ENCODE peak calls at places on chromosomes 1 and 21, in seven cellular contexts. R is hepatocyte, A is kidney epithelial cell, U is fibroblast of the aortic adventitia, E is Caco-2, V is transverse colon, K is OCI-LY7. F is an unnamed sample.

GRCh38 chr1:40092811-40093617 is 4.0 kb downstream of the PPT1 start:
- DNase-seq in R (no peak), A (no peak), U (no peak), E (no peak), V (no peak), K (no peak), F (no peak)

GRCh38 chr1:101379037-101379436 is 142.2 kb downstream of the S1PR1 start:
- DNase-seq in R (no peak), A (no peak), U (no peak), E (no peak), V (no peak), K (no peak), F (no peak)

GRCh38 chr1:158053276-158053675 is 59.8 kb downstream of the KIRREL1 start:
- DNase-seq in R (no peak), A (no peak), U (no peak), E (no peak), V (no peak), K (no peak), F (no peak)

GRCh38 chr1:102970496-102971078 is 137.7 kb downstream of the COL11A1 start:
- DNase-seq in R (peak), A (peak), U (peak), E (peak), V (no peak), K (peak), F (peak)

GRCh38 chr1:241706967-241707366 is 54.9 kb downstream of the WDR64 start:
- DNase-seq in R (no peak), A (peak), U (peak), E (no peak), V (no peak), K (no peak), F (no peak)

GRCh38 chr1:78755986-78756385 is 106.4 kb downstream of the IFI44 start:
- DNase-seq in R (no peak), A (no peak), U (no peak), E (no peak), V (no peak), K (no peak), F (no peak)

GRCh38 chr1:35883681-35884155 is 709 bp downstream of the AGO1 start:
- DNase-seq in R (peak), A (no peak), U (peak), E (peak), V (peak), K (peak), F (no peak)

GRCh38 chr1:98903726-98904125 is 100.9 kb downstream of the PLPPR5 start:
- DNase-seq in R (no peak), A (no peak), U (no peak), E (no peak), V (no peak), K (no peak), F (no peak)

GRCh38 chr1:163071381-163072255 is 2.5 kb downstream of the RGS4 start:
- DNase-seq in R (peak), A (peak), U (peak), E (peak), V (peak), K (peak), F (no peak)

GRCh38 chr1:99737016-99737415 is 29.4 kb downstream of the FRRS1 start:
- DNase-seq in R (peak), A (peak), U (peak), E (peak), V (peak), K (peak), F (peak)

GRCh38 chr1:8590696-8591351 is 226.6 kb downstream of the RERE start:
- DNase-seq in R (no peak), A (no peak), U (peak), E (no peak), V (no peak), K (no peak), F (no peak)
- H3K4me3 ChIP-seq in R (no peak), A (no peak), U (no peak), E (no peak), V (no peak), K (no peak), F (no peak)

DNA sequence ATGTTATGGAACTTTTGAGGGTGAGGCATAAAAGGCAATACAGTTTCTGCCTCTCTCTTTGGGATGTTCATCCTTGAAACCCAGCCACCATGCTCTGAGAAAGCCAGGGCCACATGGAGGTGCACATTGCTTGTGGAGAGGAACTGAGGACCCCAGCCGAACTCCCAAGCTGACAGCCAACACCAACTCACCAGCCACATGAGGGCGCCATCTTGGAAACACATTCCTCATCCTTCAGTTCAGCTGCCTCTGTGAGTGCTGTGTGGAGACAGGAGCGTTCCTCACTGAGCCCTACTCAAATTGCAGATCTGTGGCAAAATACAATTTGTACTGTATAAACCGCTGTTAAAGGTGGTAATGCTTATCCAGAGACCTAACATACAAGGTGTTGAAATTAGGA is 137.5 kb downstream of the GABPA start:
- DNase-seq in R (no peak), A (no peak), U (no peak), E (no peak), V (no peak), K (no peak), F (no peak)
- TF ChIP-seq CTCF in R (no peak), A (no peak), U (no peak), E (no peak), V (no peak), K (peak), F (no peak)

DNA sequence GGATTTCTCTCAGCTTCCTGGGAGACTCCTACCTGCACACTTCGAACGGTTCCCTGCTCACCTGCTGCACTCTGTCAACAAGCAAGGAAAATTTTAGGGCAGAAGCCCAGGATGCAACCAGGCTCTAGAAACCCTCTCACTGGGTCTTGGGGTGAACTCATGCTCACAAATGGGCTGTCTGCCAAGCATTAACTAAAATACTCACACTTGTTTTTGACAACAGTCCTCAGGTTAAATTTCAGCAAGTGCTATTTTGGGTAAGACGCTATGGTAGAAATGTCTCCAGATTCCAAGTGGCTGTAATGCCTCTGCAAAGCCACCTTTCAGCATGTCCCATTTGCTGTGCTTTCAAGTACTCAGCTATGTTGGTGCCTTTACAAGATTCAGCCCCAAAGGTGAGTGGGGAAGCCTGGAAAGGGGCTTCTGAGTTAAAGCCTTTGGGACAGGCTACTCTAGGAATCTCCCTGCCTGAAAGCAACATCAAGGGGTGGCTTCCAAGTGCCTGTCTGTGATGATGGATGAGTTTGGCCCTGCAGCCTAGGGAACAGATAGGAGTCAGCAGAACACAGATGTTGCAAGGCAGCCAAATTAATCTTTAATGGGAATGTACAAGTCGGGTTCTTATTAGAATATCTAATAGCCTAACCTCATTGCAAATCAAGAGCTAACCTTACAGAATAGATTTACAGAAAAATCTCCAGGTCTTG is 211.9 kb upstream of the SPAG17 start:
- DNase-seq in R (no peak), A (no peak), U (peak), E (no peak), V (no peak), K (no peak), F (no peak)
- H3K4me3 ChIP-seq in R (no peak), A (no peak), U (no peak), E (no peak), V (no peak), K (no peak), F (no peak)

GRCh38 chr1:228289239-228289849 is 81.5 kb downstream of the OBSCN start:
- DNase-seq in R (no peak), A (no peak), U (no peak), E (no peak), V (no peak), K (no peak), F (no peak)

GRCh38 chr1:228292609-228292911 is 84.7 kb downstream of the OBSCN start:
- DNase-seq in R (no peak), A (no peak), U (no peak), E (no peak), V (no peak), K (no peak), F (no peak)

GRCh38 chr1:228288536-228289238 is 80.8 kb downstream of the OBSCN start:
- DNase-seq in R (no peak), A (no peak), U (no peak), E (no peak), V (no peak), K (no peak), F (no peak)

GRCh38 chr1:228291906-228292608 is 84.2 kb downstream of the OBSCN start:
- DNase-seq in R (no peak), A (no peak), U (no peak), E (no peak), V (no peak), K (no peak), F (no peak)

DNA sequence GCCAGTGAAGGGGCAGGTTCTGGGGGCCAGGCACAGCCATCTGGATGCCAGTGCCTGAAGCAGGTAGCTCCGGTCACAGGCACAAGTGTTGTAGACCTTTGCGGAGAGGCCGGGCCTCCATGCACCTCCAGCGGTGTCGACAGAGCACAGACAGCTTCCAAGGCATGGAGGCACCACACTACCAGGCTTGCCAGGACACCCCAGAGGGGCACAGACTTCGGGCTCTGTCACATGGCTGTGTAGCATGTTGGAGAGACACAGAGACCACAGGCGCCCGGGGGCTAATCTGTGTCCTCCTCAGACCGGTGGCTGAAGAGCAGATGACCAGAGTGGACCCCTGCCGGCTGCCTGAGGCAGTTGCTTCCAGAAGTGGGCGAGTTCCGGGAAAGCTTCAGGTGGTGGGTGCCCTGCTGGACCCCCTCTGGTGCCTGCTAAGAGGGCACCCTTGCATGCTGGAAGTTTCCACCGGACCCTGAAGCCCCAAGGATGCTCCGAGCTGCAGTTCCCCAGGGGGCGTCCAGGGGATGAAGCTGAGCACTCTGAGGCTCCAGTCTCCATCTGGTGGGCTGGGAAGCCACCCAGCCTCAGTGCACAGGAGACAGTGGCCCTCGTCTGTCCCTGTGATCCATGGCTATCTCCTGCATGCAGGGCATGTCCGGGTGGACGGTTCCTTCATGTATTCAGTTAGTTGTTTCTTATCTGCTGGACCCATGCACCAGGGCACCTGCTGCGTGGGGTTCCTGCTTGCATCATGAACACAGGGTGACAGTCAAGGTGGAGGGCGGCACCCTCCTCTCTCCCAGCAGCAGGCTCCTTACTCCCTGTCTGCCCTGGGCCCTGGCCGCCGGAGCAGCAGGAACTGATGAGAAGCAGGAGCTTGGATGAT is 82.4 kb downstream of the OBSCN start:
- DNase-seq in R (no peak), A (no peak), U (no peak), E (no peak), V (no peak), K (no peak), F (no peak)
- TF ChIP-seq CTCF in R (no peak), A (no peak), U (no peak), E (no peak), V (no peak), K (no peak), F (no peak)

GRCh38 chr1:6246497-6247295 is 2.7 kb downstream of the HES3 start:
- DNase-seq in R (peak), A (no peak), U (peak), E (peak), V (peak), K (peak), F (no peak)
- H3K4me3 ChIP-seq in R (no peak), A (no peak), U (no peak), E (no peak), V (no peak), K (no peak), F (no peak)

GRCh38 chr1:109193653-109194590 is 19.8 kb upstream of the SARS1 start:
- DNase-seq in R (peak), A (no peak), U (no peak), E (peak), V (peak), K (peak), F (no peak)

GRCh38 chr1:109188776-109189175 is 24.9 kb upstream of the SARS1 start:
- DNase-seq in R (no peak), A (no peak), U (no peak), E (no peak), V (no peak), K (no peak), F (no peak)

GRCh38 chr1:109192433-109192832 is 21.3 kb upstream of the SARS1 start:
- DNase-seq in R (no peak), A (no peak), U (no peak), E (no peak), V (no peak), K (no peak), F (no peak)

GRCh38 chr1:109190189-109190588 is 23.5 kb upstream of the SARS1 start:
- DNase-seq in R (no peak), A (no peak), U (no peak), E (no peak), V (no peak), K (no peak), F (no peak)

DNA sequence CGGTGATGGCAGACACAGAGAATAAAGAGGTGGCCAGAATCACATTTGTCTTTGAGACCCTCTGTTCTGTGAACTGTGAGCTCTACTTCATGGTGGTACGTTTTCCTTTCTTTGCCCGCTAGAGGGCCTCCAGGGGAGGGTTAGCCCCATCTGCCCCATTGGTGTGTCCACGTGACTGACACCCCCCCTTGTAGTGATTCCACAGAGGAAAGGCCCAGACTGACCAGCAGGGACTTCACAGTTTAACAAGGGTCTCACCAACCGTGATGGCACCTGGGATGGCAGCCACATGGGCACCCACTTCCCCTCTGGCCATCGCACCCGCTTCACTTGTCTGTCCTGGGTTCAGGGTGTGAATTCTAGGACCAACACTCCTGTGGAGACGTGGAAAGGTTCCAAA is 22.3 kb upstream of the SARS1 start:
- DNase-seq in R (no peak), A (no peak), U (no peak), E (no peak), V (no peak), K (peak), F (no peak)
- TF ChIP-seq CTCF in R (no peak), A (peak), U (peak), E (no peak), V (no peak), K (peak), F (peak)

DNA sequence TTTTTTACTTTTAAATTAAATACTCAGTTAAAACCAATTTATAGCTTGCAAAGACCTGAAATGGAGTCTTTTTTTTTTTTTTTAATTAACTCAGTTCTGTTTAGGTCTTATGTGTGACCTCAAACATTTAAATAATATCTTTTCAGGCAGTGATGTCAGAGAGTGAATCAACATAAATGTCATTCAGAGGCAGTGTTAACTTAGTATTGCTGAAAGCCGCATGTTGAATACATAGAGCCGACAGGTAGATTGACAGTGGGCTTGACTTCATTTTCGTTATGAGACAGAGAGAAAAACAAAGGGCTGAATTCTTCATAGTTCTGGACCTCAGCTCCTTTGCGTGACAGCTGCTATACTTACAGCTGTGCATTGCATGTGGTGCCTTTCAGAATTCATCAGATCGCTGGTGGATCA is 51.5 kb downstream of the PRDM2 start:
- DNase-seq in R (no peak), A (no peak), U (no peak), E (no peak), V (no peak), K (no peak), F (no peak)
- H3K4me3 ChIP-seq in R (no peak), A (no peak), U (peak), E (no peak), V (no peak), K (peak), F (peak)

DNA sequence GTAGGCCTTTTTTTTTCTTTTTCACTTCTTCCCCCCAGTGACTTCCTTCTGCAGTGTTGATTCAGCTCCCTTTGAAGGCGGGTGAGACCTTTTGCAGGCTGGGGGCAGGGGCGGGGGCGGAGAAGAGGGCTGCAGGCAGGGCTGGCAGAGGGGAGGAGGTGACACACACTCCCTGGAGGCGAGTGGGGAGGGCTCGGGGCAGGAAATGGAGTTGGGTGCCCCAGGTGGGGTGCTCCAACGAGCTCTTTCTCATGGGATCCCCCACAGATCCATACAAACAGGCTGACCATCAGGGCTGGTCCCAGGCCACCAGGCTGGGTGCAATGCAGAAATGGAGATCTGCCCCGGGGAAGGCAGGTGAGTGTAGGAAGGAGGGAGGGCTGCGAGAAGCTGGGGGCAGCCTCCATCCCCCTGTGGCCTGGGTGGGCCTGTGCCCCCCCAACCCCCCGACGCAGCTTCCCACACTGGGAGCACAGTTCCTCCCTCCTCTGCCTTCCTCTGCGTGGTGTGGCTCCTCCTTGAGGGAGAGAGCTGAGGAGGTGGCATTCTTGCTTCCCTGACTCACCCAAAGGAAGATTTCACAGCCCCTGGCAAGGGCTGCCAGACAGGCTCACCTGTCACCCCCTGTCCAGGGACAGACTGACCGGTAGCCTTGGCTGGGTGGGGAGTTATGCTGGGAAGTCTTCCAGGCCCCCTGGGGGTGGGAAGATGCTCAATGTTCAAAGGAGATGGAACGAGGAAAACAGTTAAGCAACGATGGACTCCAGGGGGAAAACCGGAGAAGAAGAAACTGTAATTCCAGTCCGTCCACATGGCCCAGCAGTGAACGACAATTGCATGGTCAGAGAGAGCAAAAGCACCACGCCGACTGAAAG is 7.1 kb upstream of the ITGB2 start:
- DNase-seq in R (peak), A (peak), U (peak), E (peak), V (peak), K (peak), F (no peak)
- TF ChIP-seq CTCF in R (no peak), A (peak), U (peak), E (no peak), V (no peak), K (no peak), F (peak)

GRCh38 chr1:15151871-15152270 is 1.7 kb upstream of the TMEM51 start:
- DNase-seq in R (no peak), A (no peak), U (no peak), E (no peak), V (no peak), K (no peak), F (no peak)
- H3K4me3 ChIP-seq in R (no peak), A (peak), U (no peak), E (peak), V (no peak), K (no peak), F (no peak)